ENCODE peak calls at places on chromosome 17, in eight cellular contexts. One of them, this sample, is unnamed.

GRCh38 chr17:33469911-33470310 is 176.8 kb upstream of the ASIC2 start:
- DNase-seq in ovary: no peak
- DNase-seq in heart right ventricle: peak; percentile 8
- DNase-seq in uterus: peak; percentile 42
- DNase-seq in fibroblast of lung: peak; percentile 95
- DNase-seq in CD8-positive, alpha-beta memory T cell: no peak
- DNase-seq in GM23248: peak; percentile 94
- DNase-seq in GM23338: no peak
- DNase-seq in this sample: no peak

GRCh38 chr17:1755993-1756306 is 5.9 kb upstream of the SERPINF1 start:
- DNase-seq in ovary: no peak
- DNase-seq in heart right ventricle: no peak
- DNase-seq in uterus: peak; percentile 44
- DNase-seq in fibroblast of lung: no peak
- DNase-seq in CD8-positive, alpha-beta memory T cell: no peak
- DNase-seq in GM23248: no peak
- DNase-seq in GM23338: no peak
- DNase-seq in this sample: no peak

GRCh38 chr17:44122825-44123355 is 551 bp downstream of the HDAC5 start:
- DNase-seq in ovary: no peak
- DNase-seq in heart right ventricle: no peak
- DNase-seq in uterus: no peak
- DNase-seq in fibroblast of lung: no peak
- DNase-seq in CD8-positive, alpha-beta memory T cell: no peak
- DNase-seq in GM23248: no peak
- DNase-seq in GM23338: peak; percentile 48
- DNase-seq in this sample: no peak

GRCh38 chr17:50848691-50849090 is 13.3 kb downstream of the WFIKKN2 start:
- DNase-seq in ovary: no peak
- DNase-seq in heart right ventricle: no peak
- DNase-seq in uterus: no peak
- DNase-seq in fibroblast of lung: no peak
- DNase-seq in CD8-positive, alpha-beta memory T cell: no peak
- DNase-seq in GM23248: no peak
- DNase-seq in GM23338: no peak
- DNase-seq in this sample: no peak

GRCh38 chr17:51103451-51103850 is 17.2 kb downstream of the SPAG9 start:
- DNase-seq in ovary: no peak
- DNase-seq in heart right ventricle: no peak
- DNase-seq in uterus: no peak
- DNase-seq in fibroblast of lung: no peak
- DNase-seq in CD8-positive, alpha-beta memory T cell: no peak
- DNase-seq in GM23248: no peak
- DNase-seq in GM23338: no peak
- DNase-seq in this sample: no peak

GRCh38 chr17:15039366-15039765 is 225.8 kb downstream of the PMP22 start:
- DNase-seq in ovary: no peak
- DNase-seq in heart right ventricle: no peak
- DNase-seq in uterus: no peak
- DNase-seq in fibroblast of lung: no peak
- DNase-seq in CD8-positive, alpha-beta memory T cell: no peak
- DNase-seq in GM23248: peak; percentile 13
- DNase-seq in GM23338: no peak
- DNase-seq in this sample: no peak

GRCh38 chr17:16273499-16273898 is 56.5 kb downstream of the PIGL start:
- DNase-seq in ovary: no peak
- DNase-seq in heart right ventricle: no peak
- DNase-seq in uterus: no peak
- DNase-seq in fibroblast of lung: no peak
- DNase-seq in CD8-positive, alpha-beta memory T cell: no peak
- DNase-seq in GM23248: peak; percentile 68
- DNase-seq in GM23338: no peak
- DNase-seq in this sample: no peak

GRCh38 chr17:15502315-15503112 is 35.1 kb upstream of the CDRT4 start:
- DNase-seq in ovary: peak; percentile 94
- DNase-seq in heart right ventricle: peak; percentile 92
- DNase-seq in uterus: peak; percentile 95
- DNase-seq in fibroblast of lung: peak; percentile 96
- DNase-seq in CD8-positive, alpha-beta memory T cell: peak; percentile 66
- DNase-seq in GM23248: peak; percentile 97
- DNase-seq in GM23338: peak; percentile 97
- DNase-seq in this sample: peak; percentile 48

GRCh38 chr17:48995332-48995870 is 1.8 kb upstream of the IGF2BP1 start:
- DNase-seq in ovary: no peak
- DNase-seq in heart right ventricle: no peak
- DNase-seq in uterus: no peak
- DNase-seq in fibroblast of lung: peak; percentile 27
- DNase-seq in CD8-positive, alpha-beta memory T cell: no peak
- DNase-seq in GM23248: peak; percentile 53
- DNase-seq in GM23338: peak; percentile 90
- DNase-seq in this sample: no peak

GRCh38 chr17:28982191-28982793 is 23.5 kb downstream of the SEZ6 start:
- DNase-seq in ovary: no peak
- DNase-seq in heart right ventricle: peak; percentile 43
- DNase-seq in uterus: peak; percentile 29
- DNase-seq in fibroblast of lung: no peak
- DNase-seq in CD8-positive, alpha-beta memory T cell: peak; percentile 77
- DNase-seq in GM23248: no peak
- DNase-seq in GM23338: no peak
- DNase-seq in this sample: peak; percentile 77

GRCh38 chr17:51507444-51507843 is 247.1 kb downstream of the UTP18 start:
- DNase-seq in ovary: no peak
- DNase-seq in heart right ventricle: no peak
- DNase-seq in uterus: no peak
- DNase-seq in fibroblast of lung: no peak
- DNase-seq in CD8-positive, alpha-beta memory T cell: no peak
- DNase-seq in GM23248: no peak
- DNase-seq in GM23338: no peak
- DNase-seq in this sample: no peak

GRCh38 chr17:37438141-37438540 is 31.5 kb downstream of the TADA2A start:
- DNase-seq in ovary: no peak
- DNase-seq in heart right ventricle: no peak
- DNase-seq in uterus: no peak
- DNase-seq in fibroblast of lung: no peak
- DNase-seq in CD8-positive, alpha-beta memory T cell: no peak
- DNase-seq in GM23248: no peak
- DNase-seq in GM23338: peak; percentile 65
- DNase-seq in this sample: no peak

GRCh38 chr17:65659512-65659911 is 98.1 kb upstream of the AXIN2 start:
- DNase-seq in ovary: no peak
- DNase-seq in heart right ventricle: no peak
- DNase-seq in uterus: no peak
- DNase-seq in fibroblast of lung: no peak
- DNase-seq in CD8-positive, alpha-beta memory T cell: no peak
- DNase-seq in GM23248: no peak
- DNase-seq in GM23338: no peak
- DNase-seq in this sample: no peak

GRCh38 chr17:16215965-16216316 is 607 bp upstream of the NCOR1 start:
- DNase-seq in ovary: no peak
- DNase-seq in heart right ventricle: no peak
- DNase-seq in uterus: peak; percentile 36
- DNase-seq in fibroblast of lung: no peak
- DNase-seq in CD8-positive, alpha-beta memory T cell: peak; percentile 50
- DNase-seq in GM23248: peak; percentile 67
- DNase-seq in GM23338: peak; percentile 78
- DNase-seq in this sample: peak; percentile 10

GRCh38 chr17:15263206-15263579 is 1.9 kb downstream of the PMP22 start:
- DNase-seq in ovary: peak; percentile 86
- DNase-seq in heart right ventricle: peak; percentile 91
- DNase-seq in uterus: peak; percentile 92
- DNase-seq in fibroblast of lung: peak; percentile 91
- DNase-seq in CD8-positive, alpha-beta memory T cell: no peak
- DNase-seq in GM23248: peak; percentile 94
- DNase-seq in GM23338: peak; percentile 76
- DNase-seq in this sample: no peak

GRCh38 chr17:82737981-82738877 is 2.8 kb downstream of the FN3K start:
- DNase-seq in ovary: peak; percentile 81
- DNase-seq in heart right ventricle: peak; percentile 85
- DNase-seq in uterus: peak; percentile 36
- DNase-seq in fibroblast of lung: no peak
- DNase-seq in CD8-positive, alpha-beta memory T cell: no peak
- DNase-seq in GM23248: peak; percentile 68
- DNase-seq in GM23338: no peak
- DNase-seq in this sample: no peak

GRCh38 chr17:44830359-44831269 is 527 bp upstream of the GJC1 start:
- DNase-seq in ovary: no peak
- DNase-seq in heart right ventricle: no peak
- DNase-seq in uterus: peak; percentile 59
- DNase-seq in fibroblast of lung: peak; percentile 32
- DNase-seq in CD8-positive, alpha-beta memory T cell: no peak
- DNase-seq in GM23248: peak; percentile 64
- DNase-seq in GM23338: peak; percentile 92
- DNase-seq in this sample: no peak

GRCh38 chr17:41972571-41973411 is 6.2 kb downstream of the CNP start:
- DNase-seq in ovary: peak; percentile 49
- DNase-seq in heart right ventricle: peak; percentile 49
- DNase-seq in uterus: no peak
- DNase-seq in fibroblast of lung: no peak
- DNase-seq in CD8-positive, alpha-beta memory T cell: no peak
- DNase-seq in GM23248: no peak
- DNase-seq in GM23338: no peak
- DNase-seq in this sample: no peak

GRCh38 chr17:56098746-56099145 is 54.5 kb upstream of the ANKFN1 start:
- DNase-seq in ovary: no peak
- DNase-seq in heart right ventricle: no peak
- DNase-seq in uterus: no peak
- DNase-seq in fibroblast of lung: no peak
- DNase-seq in CD8-positive, alpha-beta memory T cell: no peak
- DNase-seq in GM23248: no peak
- DNase-seq in GM23338: no peak
- DNase-seq in this sample: no peak

GRCh38 chr17:51119415-51120356 is 982 bp downstream of the SPAG9 start:
- DNase-seq in ovary: peak; percentile 52
- DNase-seq in heart right ventricle: peak; percentile 49
- DNase-seq in uterus: peak; percentile 43
- DNase-seq in fibroblast of lung: peak; percentile 68
- DNase-seq in CD8-positive, alpha-beta memory T cell: peak; percentile 65
- DNase-seq in GM23248: peak; percentile 74
- DNase-seq in GM23338: peak; percentile 71
- DNase-seq in this sample: peak; percentile 23

GRCh38 chr17:17305282-17305801 is 2.2 kb downstream of the NT5M start:
- DNase-seq in ovary: no peak
- DNase-seq in heart right ventricle: no peak
- DNase-seq in uterus: no peak
- DNase-seq in fibroblast of lung: no peak
- DNase-seq in CD8-positive, alpha-beta memory T cell: peak; percentile 74
- DNase-seq in GM23248: no peak
- DNase-seq in GM23338: no peak
- DNase-seq in this sample: peak; percentile 57

GRCh38 chr17:75488693-75489510 is 26.4 kb downstream of the CASKIN2 start:
- DNase-seq in ovary: no peak
- DNase-seq in heart right ventricle: no peak
- DNase-seq in uterus: no peak
- DNase-seq in fibroblast of lung: no peak
- DNase-seq in CD8-positive, alpha-beta memory T cell: no peak
- DNase-seq in GM23248: no peak
- DNase-seq in GM23338: no peak
- DNase-seq in this sample: no peak

DNA sequence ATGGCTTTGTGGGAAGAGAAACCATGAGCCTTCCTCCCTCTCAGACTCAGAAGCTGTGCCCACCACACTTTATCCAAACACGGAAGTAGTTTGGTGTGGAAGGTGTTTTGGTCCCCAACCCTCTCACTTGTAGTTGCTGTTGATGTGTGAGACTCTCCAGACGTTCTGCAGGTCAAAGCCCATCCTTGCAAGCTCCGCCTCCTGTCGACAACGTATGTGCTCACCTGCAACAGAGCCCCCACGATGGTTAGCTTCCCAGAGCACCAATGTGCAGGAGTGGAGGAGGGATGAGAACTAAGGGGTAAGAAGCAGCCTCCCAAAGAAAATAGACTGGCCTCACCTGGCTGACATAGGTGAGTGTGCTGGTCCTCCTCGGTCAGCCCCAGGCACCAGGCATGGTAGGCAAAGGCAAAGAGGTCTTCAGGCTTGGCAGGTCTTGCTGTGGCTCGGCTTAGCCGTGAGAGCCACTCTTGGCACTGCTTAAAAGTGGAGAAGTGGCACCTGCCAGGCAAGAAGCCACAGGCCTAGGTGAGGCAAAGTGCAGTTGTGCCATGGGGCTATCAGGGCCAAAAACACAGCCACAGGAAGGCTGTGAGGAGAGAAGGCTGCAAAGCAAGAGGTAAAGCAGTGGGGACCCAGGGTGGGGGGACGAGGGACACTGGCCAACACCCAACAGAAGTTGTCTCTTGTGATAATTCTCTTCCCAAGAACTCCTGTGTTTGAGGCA is 5.9 kb downstream of the MTMR4 start:
- DNase-seq in ovary: no peak
- DNase-seq in heart right ventricle: no peak
- DNase-seq in uterus: no peak
- DNase-seq in fibroblast of lung: no peak
- DNase-seq in CD8-positive, alpha-beta memory T cell: no peak
- DNase-seq in GM23248: no peak
- DNase-seq in GM23338: no peak
- DNase-seq in this sample: no peak
- H3K4me3 ChIP-seq in ovary: no peak overlapping the region
- H3K4me3 ChIP-seq in heart right ventricle: no peak overlapping the region
- H3K4me3 ChIP-seq in uterus: no peak overlapping the region
- H3K4me3 ChIP-seq in fibroblast of lung: no peak overlapping the region
- H3K4me3 ChIP-seq in CD8-positive, alpha-beta memory T cell: no peak overlapping the region
- H3K4me3 ChIP-seq in GM23248: no peak overlapping the region
- H3K4me3 ChIP-seq in GM23338: no peak overlapping the region
- H3K4me3 ChIP-seq in this sample: no peak overlapping the region

DNA sequence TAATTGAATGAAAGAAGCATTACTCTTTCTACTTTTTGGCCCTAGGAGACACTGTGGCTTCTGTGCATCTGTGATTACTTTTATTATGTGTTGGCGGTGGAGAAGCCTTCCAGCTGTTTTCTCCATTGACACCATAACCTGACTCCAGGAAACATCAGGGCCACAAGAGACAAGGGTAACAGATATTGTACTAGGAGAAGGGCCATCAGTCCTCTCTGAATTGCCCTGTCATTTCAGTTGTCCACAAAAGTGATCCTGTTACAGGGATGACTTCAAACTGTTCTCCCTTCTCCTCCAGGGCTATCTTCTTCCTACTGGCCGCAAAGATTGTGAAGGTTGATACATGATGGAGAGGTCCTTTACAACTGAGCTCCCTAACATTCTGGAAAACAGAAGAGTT is 14.6 kb downstream of the KRT39 start:
- DNase-seq in ovary: no peak
- DNase-seq in heart right ventricle: no peak
- DNase-seq in uterus: no peak
- DNase-seq in fibroblast of lung: no peak
- DNase-seq in CD8-positive, alpha-beta memory T cell: no peak
- DNase-seq in GM23248: no peak
- DNase-seq in GM23338: no peak
- DNase-seq in this sample: no peak
- H3K27ac ChIP-seq in ovary: no peak overlapping the region
- H3K27ac ChIP-seq in heart right ventricle: no peak overlapping the region
- H3K27ac ChIP-seq in uterus: no peak overlapping the region
- H3K27ac ChIP-seq in fibroblast of lung: peak overlapping the region; percentile 23
- H3K27ac ChIP-seq in CD8-positive, alpha-beta memory T cell: no peak overlapping the region
- H3K27ac ChIP-seq in GM23248: peak overlapping the region; percentile 97
- H3K27ac ChIP-seq in GM23338: no peak overlapping the region
- H3K27ac ChIP-seq in this sample: no peak overlapping the region

GRCh38 chr17:3692346-3692745 is 3.6 kb downstream of the P2RX5 start:
- DNase-seq in ovary: no peak
- DNase-seq in heart right ventricle: no peak
- DNase-seq in uterus: no peak
- DNase-seq in fibroblast of lung: no peak
- DNase-seq in CD8-positive, alpha-beta memory T cell: peak; percentile 24
- DNase-seq in GM23248: no peak
- DNase-seq in GM23338: peak; percentile 65
- DNase-seq in this sample: no peak
- H3K4me1 ChIP-seq in ovary: no peaks in the 10 kb centered on the region
- H3K4me1 ChIP-seq in heart right ventricle: peaks cover 18% of the 10 kb centered on the region
- H3K4me1 ChIP-seq in uterus: no peaks in the 10 kb centered on the region
- H3K4me1 ChIP-seq in fibroblast of lung: peaks cover 3% of the 10 kb centered on the region
- H3K4me1 ChIP-seq in CD8-positive, alpha-beta memory T cell: peaks cover 16% of the 10 kb centered on the region
- H3K4me1 ChIP-seq in GM23248: peaks cover 10% of the 10 kb centered on the region
- H3K4me1 ChIP-seq in GM23338: peaks cover 16% of the 10 kb centered on the region
- H3K4me1 ChIP-seq in this sample: peaks cover 9% of the 10 kb centered on the region

GRCh38 chr17:46850688-46851028 is 725 bp upstream of the WNT9B start:
- DNase-seq in ovary: no peak
- DNase-seq in heart right ventricle: no peak
- DNase-seq in uterus: no peak
- DNase-seq in fibroblast of lung: no peak
- DNase-seq in CD8-positive, alpha-beta memory T cell: no peak
- DNase-seq in GM23248: no peak
- DNase-seq in GM23338: no peak
- DNase-seq in this sample: no peak
- H3K4me3 ChIP-seq in ovary: no peak overlapping the region
- H3K4me3 ChIP-seq in heart right ventricle: peak overlapping the region; percentile 51
- H3K4me3 ChIP-seq in uterus: no peak overlapping the region
- H3K4me3 ChIP-seq in fibroblast of lung: no peak overlapping the region
- H3K4me3 ChIP-seq in CD8-positive, alpha-beta memory T cell: no peak overlapping the region
- H3K4me3 ChIP-seq in GM23248: no peak overlapping the region
- H3K4me3 ChIP-seq in GM23338: peak overlapping the region; percentile 77
- H3K4me3 ChIP-seq in this sample: no peak overlapping the region

This sample was measured in naive thymus-derived CD4-positive, alpha-beta T cell.